ENCODE peak calls at places on chromosomes 2 and 18, in five cellular contexts. M, C, J, N and P are unnamed samples.
A peak's percentile ranks its signal among the peaks of the same experiment; 100 is the strongest.

GRCh38 chr2:11560806-11561205 is 27.0 kb downstream of the GREB1 start:
- DNase-seq in C (no peak), M (no peak), J (no peak), N (peak; percentile 10), P (no peak)

GRCh38 chr2:201777043-201777442 is 3.7 kb downstream of the ALS2 start:
- DNase-seq in M (no peak), J (no peak), N (no peak), C (no peak), P (no peak)

GRCh38 chr2:109475531-109476210 is 138.1 kb downstream of the SEPTIN10 start:
- DNase-seq in J (no peak), N (peak; percentile 37), M (no peak), C (no peak), P (peak; percentile 85)

GRCh38 chr2:28507806-28508764 is 12.2 kb downstream of the PLB1 start:
- DNase-seq in M (no peak), C (no peak), J (no peak), N (no peak), P (peak; percentile 76)

GRCh38 chr18:79797518-79798345 is at the start of gene KCNG2:
- DNase-seq in N (peak; percentile 81), J (peak; percentile 31), C (peak; percentile 45), M (no peak), P (no peak)

GRCh38 chr18:62999921-63000320 is 284.6 kb downstream of the PHLPP1 start:
- DNase-seq in C (no peak), J (no peak), M (no peak), N (no peak), P (no peak)

GRCh38 chr2:15498554-15498953 is 62.6 kb downstream of the NBAS start:
- DNase-seq in C (no peak), J (no peak), M (no peak), N (no peak), P (no peak)

GRCh38 chr2:131724019-131724418 is 196.3 kb downstream of the CCDC74A start:
- DNase-seq in M (no peak), N (no peak), J (no peak), C (no peak), P (no peak)